ENCODE peak calls at places on chromosomes 5 and 9, in eight cellular contexts. W is heart left ventricle; A is ovary; C is aorta; Q is GM06990; Y is iPS-NIHi11; O is stimulated activated CD4-positive, alpha-beta T cell treated with anti-CD3 and anti-CD28 coated beads, Interleukin-1b, Interleukin-23, amount 100 ng/mL, for 24 hours; P is ELR. T is an unnamed sample.

GRCh38 chr5:110377411-110378392 is 348.8 kb downstream of the TMEM232 start:
- DNase-seq in W (no peak), A (no peak), C (no peak), Q (no peak), Y (no peak), O (no peak), P (peak), T (no peak)

GRCh38 chr5:111511174-111512025 is 935 bp downstream of the STARD4 start:
- DNase-seq in W (no peak), A (no peak), C (no peak), Q (no peak), Y (no peak), O (no peak), P (peak), T (no peak)

GRCh38 chr9:86239053-86239770 is 20.2 kb downstream of the C9orf153 start:
- DNase-seq in W (no peak), A (no peak), C (no peak), Q (no peak), Y (no peak), O (no peak), P (peak), T (no peak)

GRCh38 chr9:81613002-81613750 is 76.2 kb downstream of the TLE1 start:
- DNase-seq in W (peak), A (peak), C (peak), Q (no peak), Y (no peak), O (no peak), P (no peak), T (no peak)

GRCh38 chr5:175826980-175827379 is 44.4 kb upstream of the CPLX2 start:
- DNase-seq in W (no peak), A (no peak), C (no peak), Q (no peak), Y (peak), O (no peak), P (no peak), T (no peak)

GRCh38 chr9:86585422-86586143 is 231.4 kb upstream of the TUT7 start:
- DNase-seq in W (no peak), A (no peak), C (no peak), Q (no peak), Y (no peak), O (no peak), P (no peak), T (no peak)

GRCh38 chr5:89582768-89583339 is 699.9 kb upstream of the MEF2C start:
- DNase-seq in W (no peak), A (no peak), C (no peak), Q (no peak), Y (no peak), O (no peak), P (no peak), T (no peak)

GRCh38 chr5:137735531-137736284 is at the start of gene KLHL3:
- DNase-seq in W (peak), A (peak), C (peak), Q (peak), Y (peak), O (no peak), P (peak), T (peak)

GRCh38 chr9:17486401-17486800 is 92.5 kb upstream of the SH3GL2 start:
- DNase-seq in W (no peak), A (no peak), C (no peak), Q (no peak), Y (no peak), O (no peak), P (no peak), T (no peak)

GRCh38 chr9:21574261-21574660 is 92.1 kb upstream of the IFNE start:
- DNase-seq in W (no peak), A (no peak), C (no peak), Q (no peak), Y (no peak), O (no peak), P (no peak), T (no peak)

GRCh38 chr9:70805953-70806352 is 315.5 kb downstream of the TRPM3 start:
- DNase-seq in W (no peak), A (peak), C (no peak), Q (no peak), Y (no peak), O (no peak), P (no peak), T (no peak)

GRCh38 chr5:175378444-175379028 is 65.4 kb downstream of the DRD1 start:
- DNase-seq in W (no peak), A (no peak), C (no peak), Q (no peak), Y (no peak), O (no peak), P (peak), T (no peak)